ENCODE peak calls at places on chromosomes 12 and 14, in nine cellular contexts. I, Q, Y, N, H, U, A, J and G are unnamed samples.
A peak's percentile ranks its signal among the peaks of the same experiment; 100 is the strongest.

GRCh38 chr12:92369061-92369460 is 223.4 kb upstream of the BTG1 start:
- DNase-seq in I (no peak), Q (no peak), Y (no peak), N (no peak), H (peak; percentile 72), U (no peak), A (no peak), J (no peak), G (no peak)

GRCh38 chr14:25095784-25096390 is 45.9 kb upstream of the STXBP6 start:
- DNase-seq in I (no peak), Q (no peak), Y (no peak), N (peak; percentile 61), H (no peak), U (no peak), A (no peak), J (peak; percentile 5), G (no peak)

GRCh38 chr14:100533647-100534485 is 53.4 kb downstream of the BEGAIN start:
- DNase-seq in I (no peak), Q (peak; percentile 24), Y (peak; percentile 48), N (peak; percentile 23), H (no peak), U (no peak), A (peak; percentile 1), J (no peak), G (peak; percentile 63)

GRCh38 chr12:14910090-14910915 is 24.6 kb upstream of the MGP start:
- DNase-seq in I (no peak), Q (no peak), Y (peak; percentile 60), N (no peak), H (peak; percentile 67), U (no peak), A (no peak), J (no peak), G (no peak)

GRCh38 chr12:22229652-22230279 is 104.7 kb downstream of the ST8SIA1 start:
- DNase-seq in I (no peak), Q (no peak), Y (no peak), N (no peak), H (no peak), U (no peak), A (no peak), J (no peak), G (no peak)

GRCh38 chr14:103026988-103027387 is 30.4 kb downstream of the CDC42BPB start:
- DNase-seq in I (no peak), Q (no peak), Y (no peak), N (peak; percentile 49), H (peak; percentile 28), U (no peak), A (no peak), J (no peak), G (no peak)

GRCh38 chr12:105848286-105848685 is 290.5 kb downstream of the NUAK1 start:
- DNase-seq in I (no peak), Q (no peak), Y (no peak), N (no peak), H (no peak), U (no peak), A (no peak), J (no peak), G (no peak)

GRCh38 chr12:96770239-96770780 is 136.7 kb upstream of the NEDD1 start:
- DNase-seq in I (no peak), Q (no peak), Y (peak; percentile 9), N (no peak), H (peak; percentile 64), U (no peak), A (no peak), J (no peak), G (no peak)

GRCh38 chr12:93415723-93416464 is 25.9 kb downstream of the UBE2N start:
- DNase-seq in I (no peak), Q (no peak), Y (peak; percentile 75), N (no peak), H (no peak), U (peak; percentile 47), A (no peak), J (no peak), G (no peak)

GRCh38 chr12:124607681-124608425 is 40.4 kb upstream of the NCOR2 start:
- DNase-seq in I (no peak), Q (no peak), Y (peak; percentile 51), N (no peak), H (peak; percentile 67), U (no peak), A (no peak), J (no peak), G (no peak)

GRCh38 chr14:76501156-76501555 is 125.2 kb downstream of the ESRRB start:
- DNase-seq in I (no peak), Q (no peak), Y (no peak), N (no peak), H (no peak), U (no peak), A (no peak), J (no peak), G (no peak)

GRCh38 chr12:29780084-29780483 is 3.7 kb downstream of the TMTC1 start:
- DNase-seq in I (no peak), Q (no peak), Y (no peak), N (no peak), H (no peak), U (no peak), A (no peak), J (no peak), G (no peak)

GRCh38 chr12:29781705-29782266 is 2.0 kb downstream of the TMTC1 start:
- DNase-seq in I (no peak), Q (no peak), Y (no peak), N (no peak), H (no peak), U (no peak), A (no peak), J (no peak), G (no peak)

GRCh38 chr12:29782285-29782820 is 1.4 kb downstream of the TMTC1 start:
- DNase-seq in I (no peak), Q (no peak), Y (peak; percentile 89), N (no peak), H (peak; percentile 34), U (peak; percentile 42), A (no peak), J (peak; percentile 21), G (no peak)

GRCh38 chr12:29782821-29783772 is 645 bp downstream of the TMTC1 start:
- DNase-seq in I (no peak), Q (peak; percentile 59), Y (peak; percentile 81), N (peak; percentile 18), H (peak; percentile 14), U (peak; percentile 69), A (no peak), J (peak; percentile 25), G (peak; percentile 86)

DNA sequence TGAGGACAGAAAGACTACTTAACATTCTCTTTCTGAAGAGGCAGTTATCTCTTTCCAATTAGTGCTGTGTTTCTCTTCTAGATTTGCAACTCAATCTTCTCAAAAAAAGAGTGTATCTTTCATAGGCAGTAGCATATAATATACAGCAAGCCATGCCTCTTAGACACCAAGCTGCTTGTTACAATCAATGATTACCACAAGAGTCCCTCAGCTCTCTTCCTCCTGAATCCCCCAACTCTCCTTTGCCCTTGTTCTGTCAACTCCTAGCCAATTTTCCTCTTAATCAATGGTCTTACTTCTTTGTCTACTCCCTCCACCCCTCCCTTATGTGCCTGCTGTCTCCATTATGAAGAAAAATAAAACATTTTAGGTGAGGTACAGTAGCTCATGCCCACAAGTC is 2.6 kb downstream of the TMTC1 start:
- DNase-seq in I (no peak), Q (no peak), Y (no peak), N (no peak), H (no peak), U (no peak), A (no peak), J (no peak), G (no peak)
- H3K4me3 ChIP-seq in I (no peak overlapping the region), Q (no peak overlapping the region), Y (peak overlapping the region; percentile 88), N (no peak overlapping the region), H (no peak overlapping the region), U (peak overlapping the region; percentile 90), A (peak overlapping the region; percentile 77), J (no peak overlapping the region), G (peak overlapping the region; percentile 92)

GRCh38 chr12:120238224-120238616 is 27.3 kb downstream of the PXN start:
- DNase-seq in I (no peak), Q (no peak), Y (no peak), N (no peak), H (no peak), U (no peak), A (no peak), J (no peak), G (no peak)
- H3K4me1 ChIP-seq in I (peaks cover 64% of the 10 kb centered on the region), Q (peaks cover 100% of the 10 kb centered on the region), Y (peaks cover 77% of the 10 kb centered on the region), N (peaks cover 6% of the 10 kb centered on the region), H (peaks cover 81% of the 10 kb centered on the region), U (peaks cover 62% of the 10 kb centered on the region), A (peaks cover 47% of the 10 kb centered on the region), J (peaks cover 48% of the 10 kb centered on the region), G (peaks cover 75% of the 10 kb centered on the region)

DNA sequence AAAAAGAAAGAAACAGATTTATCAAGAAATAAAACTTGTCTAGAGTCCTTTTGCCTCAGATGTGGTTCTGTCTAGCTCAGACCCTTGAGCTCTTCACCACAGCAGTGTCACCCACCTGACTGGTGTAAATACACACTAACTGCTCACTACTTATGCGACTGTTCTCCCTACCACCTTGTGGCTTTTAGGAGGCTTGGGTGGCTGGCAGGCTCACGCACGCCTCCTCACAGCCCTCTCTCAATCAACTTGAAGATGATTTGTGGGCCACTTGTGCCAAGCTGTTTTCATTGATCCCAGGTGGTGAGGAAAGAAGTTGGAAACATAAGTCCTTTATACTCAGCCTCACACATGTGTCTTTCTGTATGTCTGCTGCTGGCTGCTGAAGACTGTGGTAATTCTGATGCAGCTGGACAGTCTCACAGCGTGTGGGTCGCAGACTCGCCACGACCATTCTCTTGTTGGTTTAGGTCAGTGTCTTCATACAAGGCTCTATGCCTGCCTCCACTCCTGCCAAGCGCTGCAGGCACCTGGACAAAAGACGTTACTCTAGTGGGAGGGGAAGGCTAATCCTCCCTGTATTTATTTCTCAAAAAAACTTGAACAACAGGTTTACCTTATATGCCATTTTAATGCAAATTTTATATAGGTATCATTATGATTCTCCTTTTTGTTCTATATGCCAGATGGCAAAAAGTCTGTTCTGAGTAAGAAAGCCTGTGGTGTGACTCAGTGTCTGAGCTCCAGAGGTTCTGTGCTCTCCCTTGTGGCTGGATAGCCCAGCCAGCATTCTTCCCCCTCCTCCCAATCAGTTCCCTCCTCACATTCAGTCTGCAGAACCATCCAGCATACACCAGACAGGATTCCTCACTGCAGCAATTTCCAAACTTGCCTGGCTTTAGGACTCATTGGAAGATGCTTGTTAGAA is 115.5 kb downstream of the DIP2B start:
- DNase-seq in I (no peak), Q (no peak), Y (peak; percentile 94), N (no peak), H (peak; percentile 88), U (peak; percentile 57), A (no peak), J (peak; percentile 61), G (no peak)
- H3K4me3 ChIP-seq in I (no peak overlapping the region), Q (no peak overlapping the region), Y (no peak overlapping the region), N (no peak overlapping the region), H (peak overlapping the region; percentile 9), U (no peak overlapping the region), A (no peak overlapping the region), J (no peak overlapping the region), G (no peak overlapping the region)

DNA sequence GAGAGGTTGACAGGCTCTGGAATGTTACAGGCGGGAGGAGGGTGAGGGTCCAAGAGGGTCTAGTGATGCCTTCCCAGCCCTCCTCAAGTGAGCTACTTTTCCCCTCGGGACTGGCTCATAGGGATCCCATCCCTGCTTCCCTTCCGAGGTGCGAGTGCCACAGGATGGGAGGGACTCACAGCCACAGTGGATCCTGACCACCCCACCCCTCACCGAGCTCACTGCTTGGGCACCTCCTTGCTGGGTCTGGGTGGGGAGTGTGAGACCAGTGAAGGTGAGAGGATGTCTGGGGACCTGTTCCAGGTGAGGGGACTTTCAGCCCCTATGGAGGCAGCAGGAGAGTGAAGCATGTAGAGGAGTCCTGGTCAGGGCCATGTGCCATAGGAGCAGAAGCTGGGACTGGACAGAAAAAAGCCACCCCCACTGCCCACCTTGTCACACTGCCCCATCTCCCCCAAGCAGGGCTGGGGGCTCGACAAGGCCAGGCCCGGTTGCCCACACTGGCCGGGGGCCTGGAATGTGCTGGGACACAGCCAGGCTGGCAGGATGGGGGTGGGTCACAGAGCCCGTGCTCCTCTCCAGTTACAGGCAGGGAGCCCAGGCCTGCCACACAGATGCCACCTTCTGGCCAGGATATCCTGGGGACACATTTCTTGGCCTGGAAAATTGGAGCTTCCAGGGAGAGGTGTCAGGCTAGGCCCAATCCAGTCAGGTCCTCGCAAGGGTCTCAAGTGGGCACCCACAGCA is 1.7 kb upstream of the TNS2 start:
- DNase-seq in I (no peak), Q (peak; percentile 80), Y (peak; percentile 59), N (peak; percentile 74), H (peak; percentile 62), U (no peak), A (no peak), J (peak; percentile 55), G (peak; percentile 88)
- H3K4me1 ChIP-seq in I (peaks cover 6% of the 10 kb centered on the region), Q (peaks cover 87% of the 10 kb centered on the region), Y (peaks cover 64% of the 10 kb centered on the region), N (peaks cover 32% of the 10 kb centered on the region), H (peaks cover 67% of the 10 kb centered on the region), U (peaks cover 25% of the 10 kb centered on the region), A (peaks cover 37% of the 10 kb centered on the region), J (peaks cover 40% of the 10 kb centered on the region), G (peaks cover 16% of the 10 kb centered on the region)